ENCODE peak calls at places on chromosomes 6 and 20, in five cellular contexts. H, U, Q, A and X are unnamed samples.

GRCh38 chr6:163170294-163170883 is 244.1 kb upstream of the QKI start:
- DNase-seq in A (peak; percentile 7), H (no peak), U (no peak), Q (peak; percentile 31), X (peak; percentile 10)

GRCh38 chr6:138963531-138963930 is 24.5 kb downstream of the REPS1 start:
- DNase-seq in Q (no peak), U (no peak), H (no peak), A (no peak), X (no peak)

GRCh38 chr6:2966347-2966746 is 5.0 kb downstream of the SERPINB6 start:
- DNase-seq in A (no peak), U (no peak), H (no peak), Q (no peak), X (no peak)

GRCh38 chr20:47315339-47315662 is 41.2 kb downstream of the ZMYND8 start:
- DNase-seq in A (peak; percentile 43), H (no peak), U (no peak), Q (no peak), X (no peak)

GRCh38 chr20:23103284-23104018 is 17.3 kb upstream of the CD93 start:
- DNase-seq in A (no peak), H (no peak), Q (no peak), U (no peak), X (no peak)

GRCh38 chr6:98747960-98748359 is 86.4 kb upstream of the POU3F2 start:
- DNase-seq in Q (no peak), H (peak; percentile 46), U (no peak), A (peak; percentile 48), X (peak; percentile 1)

GRCh38 chr20:60424267-60424904 is 466.2 kb downstream of the CDH26 start:
- DNase-seq in Q (no peak), H (peak; percentile 9), A (no peak), U (no peak), X (peak; percentile 51)

GRCh38 chr6:39362487-39362865 is 40.0 kb upstream of the KCNK16 start:
- DNase-seq in U (peak; percentile 45), H (no peak), Q (no peak), A (peak; percentile 72), X (no peak)

GRCh38 chr6:56241106-56241812 is 6.1 kb downstream of the COL21A1 start:
- DNase-seq in H (no peak), A (no peak), U (no peak), Q (no peak), X (no peak)

GRCh38 chr20:42173440-42173839 is 555.3 kb upstream of the CHD6 start:
- DNase-seq in A (no peak), Q (no peak), U (no peak), H (no peak), X (no peak)

GRCh38 chr6:32819729-32820128 is 2.9 kb upstream of the HLA-DOB start:
- DNase-seq in Q (no peak), A (peak; percentile 92), H (peak; percentile 80), U (peak; percentile 50), X (peak; percentile 83)

GRCh38 chr6:122730775-122731386 is 48.6 kb upstream of the FABP7 start:
- DNase-seq in U (no peak), Q (peak; percentile 15), H (no peak), A (peak; percentile 30), X (no peak)

GRCh38 chr6:121382467-121383121 is 48.3 kb upstream of the TBC1D32 start:
- DNase-seq in Q (no peak), H (no peak), U (no peak), A (peak; percentile 30), X (no peak)